ENCODE peak calls at places on chromosomes 12 and 14, in ten cellular contexts. One of them, this sample, is unnamed.

GRCh38 chr14:74836251-74836957 is 39.5 kb downstream of the PROX2 start:
- DNase-seq in A549: no peak
- DNase-seq in brain microvascular endothelial cell: no peak
- DNase-seq in AG10803: no peak
- DNase-seq in endodermal cell: no peak
- DNase-seq in IMR-90: peak
- DNase-seq in foreskin fibroblast: no peak
- DNase-seq in cardiac fibroblast: no peak
- DNase-seq in suprapubic skin: no peak
- DNase-seq in heart left ventricle: no peak
- DNase-seq in this sample: peak

GRCh38 chr12:100229036-100229635 is 28.5 kb downstream of the ACTR6 start:
- DNase-seq in A549: no peak
- DNase-seq in brain microvascular endothelial cell: no peak
- DNase-seq in AG10803: peak
- DNase-seq in endodermal cell: peak
- DNase-seq in IMR-90: peak
- DNase-seq in foreskin fibroblast: peak
- DNase-seq in cardiac fibroblast: peak
- DNase-seq in suprapubic skin: no peak
- DNase-seq in heart left ventricle: no peak
- DNase-seq in this sample: no peak

GRCh38 chr12:82608706-82609105 is 78.0 kb upstream of the TMTC2 start:
- DNase-seq in A549: no peak
- DNase-seq in brain microvascular endothelial cell: peak
- DNase-seq in AG10803: peak
- DNase-seq in endodermal cell: no peak
- DNase-seq in IMR-90: peak
- DNase-seq in foreskin fibroblast: peak
- DNase-seq in cardiac fibroblast: peak
- DNase-seq in suprapubic skin: no peak
- DNase-seq in heart left ventricle: no peak
- DNase-seq in this sample: no peak

GRCh38 chr12:2514038-2514340 is 280.8 kb upstream of the FKBP4 start:
- DNase-seq in A549: no peak
- DNase-seq in brain microvascular endothelial cell: no peak
- DNase-seq in AG10803: no peak
- DNase-seq in endodermal cell: no peak
- DNase-seq in IMR-90: no peak
- DNase-seq in foreskin fibroblast: no peak
- DNase-seq in cardiac fibroblast: no peak
- DNase-seq in suprapubic skin: no peak
- DNase-seq in heart left ventricle: no peak
- DNase-seq in this sample: no peak

GRCh38 chr12:6772331-6772695 is at the start of gene LAG3:
- DNase-seq in A549: no peak
- DNase-seq in brain microvascular endothelial cell: no peak
- DNase-seq in AG10803: no peak
- DNase-seq in endodermal cell: peak
- DNase-seq in IMR-90: no peak
- DNase-seq in foreskin fibroblast: no peak
- DNase-seq in cardiac fibroblast: no peak
- DNase-seq in suprapubic skin: no peak
- DNase-seq in heart left ventricle: no peak
- DNase-seq in this sample: no peak

GRCh38 chr12:71730936-71731335 is 23.7 kb upstream of the RAB21 start:
- DNase-seq in A549: no peak
- DNase-seq in brain microvascular endothelial cell: no peak
- DNase-seq in AG10803: no peak
- DNase-seq in endodermal cell: no peak
- DNase-seq in IMR-90: peak
- DNase-seq in foreskin fibroblast: no peak
- DNase-seq in cardiac fibroblast: no peak
- DNase-seq in suprapubic skin: no peak
- DNase-seq in heart left ventricle: no peak
- DNase-seq in this sample: no peak

GRCh38 chr12:110869035-110869434 is 22.2 kb downstream of the CCDC63 start:
- DNase-seq in A549: no peak
- DNase-seq in brain microvascular endothelial cell: no peak
- DNase-seq in AG10803: no peak
- DNase-seq in endodermal cell: no peak
- DNase-seq in IMR-90: no peak
- DNase-seq in foreskin fibroblast: no peak
- DNase-seq in cardiac fibroblast: no peak
- DNase-seq in suprapubic skin: no peak
- DNase-seq in heart left ventricle: no peak
- DNase-seq in this sample: no peak

GRCh38 chr14:33120341-33120740 is 181.7 kb downstream of the NPAS3 start:
- DNase-seq in A549: no peak
- DNase-seq in brain microvascular endothelial cell: peak
- DNase-seq in AG10803: peak
- DNase-seq in endodermal cell: no peak
- DNase-seq in IMR-90: no peak
- DNase-seq in foreskin fibroblast: peak
- DNase-seq in cardiac fibroblast: no peak
- DNase-seq in suprapubic skin: no peak
- DNase-seq in heart left ventricle: no peak
- DNase-seq in this sample: peak

GRCh38 chr14:58288106-58288792 is 10.1 kb upstream of the ARID4A start:
- DNase-seq in A549: no peak
- DNase-seq in brain microvascular endothelial cell: no peak
- DNase-seq in AG10803: peak
- DNase-seq in endodermal cell: no peak
- DNase-seq in IMR-90: no peak
- DNase-seq in foreskin fibroblast: no peak
- DNase-seq in cardiac fibroblast: no peak
- DNase-seq in suprapubic skin: no peak
- DNase-seq in heart left ventricle: no peak
- DNase-seq in this sample: no peak

GRCh38 chr12:79452906-79453305 is 237.9 kb downstream of the PAWR start:
- DNase-seq in A549: no peak
- DNase-seq in brain microvascular endothelial cell: no peak
- DNase-seq in AG10803: no peak
- DNase-seq in endodermal cell: peak
- DNase-seq in IMR-90: no peak
- DNase-seq in foreskin fibroblast: peak
- DNase-seq in cardiac fibroblast: no peak
- DNase-seq in suprapubic skin: no peak
- DNase-seq in heart left ventricle: no peak
- DNase-seq in this sample: no peak

GRCh38 chr12:52235822-52236291 is 2.8 kb downstream of the KRT7 start:
- DNase-seq in A549: no peak
- DNase-seq in brain microvascular endothelial cell: no peak
- DNase-seq in AG10803: no peak
- DNase-seq in endodermal cell: no peak
- DNase-seq in IMR-90: no peak
- DNase-seq in foreskin fibroblast: no peak
- DNase-seq in cardiac fibroblast: no peak
- DNase-seq in suprapubic skin: no peak
- DNase-seq in heart left ventricle: no peak
- DNase-seq in this sample: no peak

GRCh38 chr12:131174901-131175300 is 221.2 kb downstream of the ADGRD1 start:
- DNase-seq in A549: no peak
- DNase-seq in brain microvascular endothelial cell: no peak
- DNase-seq in AG10803: no peak
- DNase-seq in endodermal cell: no peak
- DNase-seq in IMR-90: no peak
- DNase-seq in foreskin fibroblast: no peak
- DNase-seq in cardiac fibroblast: no peak
- DNase-seq in suprapubic skin: no peak
- DNase-seq in heart left ventricle: no peak
- DNase-seq in this sample: no peak

GRCh38 chr12:108560321-108560721 is 652 bp downstream of the SART3 start:
- DNase-seq in A549: no peak
- DNase-seq in brain microvascular endothelial cell: peak
- DNase-seq in AG10803: peak
- DNase-seq in endodermal cell: no peak
- DNase-seq in IMR-90: peak
- DNase-seq in foreskin fibroblast: peak
- DNase-seq in cardiac fibroblast: peak
- DNase-seq in suprapubic skin: no peak
- DNase-seq in heart left ventricle: no peak
- DNase-seq in this sample: peak

GRCh38 chr12:97336896-97337751 is 125.5 kb upstream of the RMST start:
- DNase-seq in A549: no peak
- DNase-seq in brain microvascular endothelial cell: no peak
- DNase-seq in AG10803: no peak
- DNase-seq in endodermal cell: no peak
- DNase-seq in IMR-90: no peak
- DNase-seq in foreskin fibroblast: no peak
- DNase-seq in cardiac fibroblast: no peak
- DNase-seq in suprapubic skin: no peak
- DNase-seq in heart left ventricle: no peak
- DNase-seq in this sample: no peak

GRCh38 chr12:67940780-67941243 is 48.4 kb upstream of the IFNG-AS1 start:
- DNase-seq in A549: no peak
- DNase-seq in brain microvascular endothelial cell: peak
- DNase-seq in AG10803: peak
- DNase-seq in endodermal cell: peak
- DNase-seq in IMR-90: peak
- DNase-seq in foreskin fibroblast: peak
- DNase-seq in cardiac fibroblast: peak
- DNase-seq in suprapubic skin: no peak
- DNase-seq in heart left ventricle: no peak
- DNase-seq in this sample: peak

GRCh38 chr14:76227450-76228050 is 75.8 kb downstream of the GPATCH2L start:
- DNase-seq in A549: no peak
- DNase-seq in brain microvascular endothelial cell: peak
- DNase-seq in AG10803: peak
- DNase-seq in endodermal cell: no peak
- DNase-seq in IMR-90: peak
- DNase-seq in foreskin fibroblast: peak
- DNase-seq in cardiac fibroblast: peak
- DNase-seq in suprapubic skin: no peak
- DNase-seq in heart left ventricle: no peak
- DNase-seq in this sample: no peak

GRCh38 chr14:19947413-19948090 is 16.8 kb downstream of the OR4K1 start:
- DNase-seq in A549: no peak
- DNase-seq in brain microvascular endothelial cell: no peak
- DNase-seq in AG10803: no peak
- DNase-seq in endodermal cell: no peak
- DNase-seq in IMR-90: no peak
- DNase-seq in foreskin fibroblast: no peak
- DNase-seq in cardiac fibroblast: no peak
- DNase-seq in suprapubic skin: no peak
- DNase-seq in heart left ventricle: no peak
- DNase-seq in this sample: no peak
- TF ChIP-seq CTCF in A549: peak
- TF ChIP-seq CTCF in brain microvascular endothelial cell: no peak
- TF ChIP-seq CTCF in AG10803: no peak
- TF ChIP-seq CTCF in endodermal cell: no peak
- TF ChIP-seq CTCF in IMR-90: no peak
- TF ChIP-seq CTCF in foreskin fibroblast: no peak
- TF ChIP-seq CTCF in cardiac fibroblast: no peak
- TF ChIP-seq CTCF in suprapubic skin: no peak
- TF ChIP-seq CTCF in heart left ventricle: no peak
- TF ChIP-seq CTCF in this sample: no peak

GRCh38 chr12:46103691-46104090 is 113.3 kb upstream of the SCAF11 start:
- DNase-seq in A549: no peak
- DNase-seq in brain microvascular endothelial cell: no peak
- DNase-seq in AG10803: no peak
- DNase-seq in endodermal cell: no peak
- DNase-seq in IMR-90: no peak
- DNase-seq in foreskin fibroblast: no peak
- DNase-seq in cardiac fibroblast: no peak
- DNase-seq in suprapubic skin: no peak
- DNase-seq in heart left ventricle: no peak
- DNase-seq in this sample: no peak

GRCh38 chr12:46105735-46106134 is 115.4 kb upstream of the SCAF11 start:
- DNase-seq in A549: no peak
- DNase-seq in brain microvascular endothelial cell: no peak
- DNase-seq in AG10803: no peak
- DNase-seq in endodermal cell: no peak
- DNase-seq in IMR-90: no peak
- DNase-seq in foreskin fibroblast: no peak
- DNase-seq in cardiac fibroblast: no peak
- DNase-seq in suprapubic skin: no peak
- DNase-seq in heart left ventricle: no peak
- DNase-seq in this sample: no peak

GRCh38 chr12:46101121-46101869 is 110.9 kb upstream of the SCAF11 start:
- DNase-seq in A549: peak
- DNase-seq in brain microvascular endothelial cell: no peak
- DNase-seq in AG10803: no peak
- DNase-seq in endodermal cell: peak
- DNase-seq in IMR-90: no peak
- DNase-seq in foreskin fibroblast: no peak
- DNase-seq in cardiac fibroblast: no peak
- DNase-seq in suprapubic skin: no peak
- DNase-seq in heart left ventricle: no peak
- DNase-seq in this sample: no peak
- H3K4me3 ChIP-seq in A549: no peak
- H3K4me3 ChIP-seq in brain microvascular endothelial cell: no peak
- H3K4me3 ChIP-seq in AG10803: no peak
- H3K4me3 ChIP-seq in endodermal cell: no peak
- H3K4me3 ChIP-seq in IMR-90: no peak
- H3K4me3 ChIP-seq in foreskin fibroblast: no peak
- H3K4me3 ChIP-seq in cardiac fibroblast: no peak
- H3K4me3 ChIP-seq in suprapubic skin: no peak
- H3K4me3 ChIP-seq in heart left ventricle: no peak
- H3K4me3 ChIP-seq in this sample: no peak

DNA sequence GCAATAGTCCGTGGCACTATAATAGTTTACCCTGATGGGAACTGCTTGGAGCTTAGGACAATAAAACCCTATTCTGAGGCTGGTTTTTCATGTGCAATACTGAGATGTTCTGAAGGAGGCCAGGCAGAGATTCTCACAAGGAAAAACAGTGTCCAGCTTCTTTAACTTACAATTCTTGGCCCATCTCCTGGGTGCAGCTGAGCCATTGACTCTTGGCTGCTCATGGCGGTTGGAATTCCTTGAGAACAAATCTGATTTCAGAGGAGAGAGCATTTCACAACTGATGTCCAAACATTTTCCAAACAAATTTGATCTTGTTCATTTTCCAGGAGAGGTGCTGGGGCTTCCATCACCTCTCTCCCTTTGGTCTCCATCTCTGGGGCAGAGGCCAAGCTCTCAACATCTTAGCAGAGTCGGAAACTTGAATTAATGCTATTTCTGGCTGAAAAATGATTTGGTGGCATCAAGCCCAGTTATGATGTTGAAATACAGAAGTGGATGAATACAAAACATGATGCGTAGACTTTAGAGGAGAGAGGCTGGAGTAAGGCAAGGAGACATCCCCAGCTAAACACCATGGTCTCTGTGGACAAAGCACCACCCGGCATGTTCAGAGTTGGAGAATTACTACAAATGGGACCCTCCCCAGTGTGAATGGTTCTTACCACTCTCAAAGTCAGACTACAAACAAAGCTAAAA is 593.0 kb downstream of the VRK1 start:
- DNase-seq in A549: no peak
- DNase-seq in brain microvascular endothelial cell: no peak
- DNase-seq in AG10803: no peak
- DNase-seq in endodermal cell: no peak
- DNase-seq in IMR-90: no peak
- DNase-seq in foreskin fibroblast: no peak
- DNase-seq in cardiac fibroblast: no peak
- DNase-seq in suprapubic skin: no peak
- DNase-seq in heart left ventricle: no peak
- DNase-seq in this sample: no peak
- TF ChIP-seq CTCF in A549: no peak
- TF ChIP-seq CTCF in brain microvascular endothelial cell: no peak
- TF ChIP-seq CTCF in AG10803: no peak
- TF ChIP-seq CTCF in endodermal cell: no peak
- TF ChIP-seq CTCF in IMR-90: no peak
- TF ChIP-seq CTCF in foreskin fibroblast: no peak
- TF ChIP-seq CTCF in cardiac fibroblast: no peak
- TF ChIP-seq CTCF in suprapubic skin: no peak
- TF ChIP-seq CTCF in heart left ventricle: no peak
- TF ChIP-seq CTCF in this sample: no peak

GRCh38 chr14:34219661-34220060 is 242.4 kb downstream of the SPTSSA start:
- DNase-seq in A549: no peak
- DNase-seq in brain microvascular endothelial cell: no peak
- DNase-seq in AG10803: no peak
- DNase-seq in endodermal cell: no peak
- DNase-seq in IMR-90: no peak
- DNase-seq in foreskin fibroblast: no peak
- DNase-seq in cardiac fibroblast: no peak
- DNase-seq in suprapubic skin: no peak
- DNase-seq in heart left ventricle: no peak
- DNase-seq in this sample: no peak
- H3K4me3 ChIP-seq in A549: no peak
- H3K4me3 ChIP-seq in brain microvascular endothelial cell: no peak
- H3K4me3 ChIP-seq in AG10803: no peak
- H3K4me3 ChIP-seq in endodermal cell: no peak
- H3K4me3 ChIP-seq in IMR-90: no peak
- H3K4me3 ChIP-seq in foreskin fibroblast: no peak
- H3K4me3 ChIP-seq in cardiac fibroblast: no peak
- H3K4me3 ChIP-seq in suprapubic skin: no peak
- H3K4me3 ChIP-seq in heart left ventricle: no peak
- H3K4me3 ChIP-seq in this sample: no peak